ENCODE peak calls at places on chromosomes 1 and 21, in nine cellular contexts. One of them, this sample, is unnamed.

GRCh38 chr1:145983206-145983675 is 13.1 kb downstream of the TXNIP start:
- DNase-seq in adrenal gland: no peak
- DNase-seq in cardiac muscle cell: no peak
- DNase-seq in NCI-H446 treated with DMSO at 0.1 percent for 48 hours: no peak
- DNase-seq in effector memory CD4-positive, alpha-beta T cell: no peak
- DNase-seq in stimulated activated CD4-positive, alpha-beta T cell treated with anti-CD3 and anti-CD28 coated beads, Interleukin-1b, Interleukin-23, amount 100 ng/mL, for 24 hours: no peak
- DNase-seq in MCF 10A: no peak
- DNase-seq in GM04503: no peak
- DNase-seq in SJSA1: no peak
- DNase-seq in this sample: no peak

GRCh38 chr1:74780600-74780999 is 47.6 kb downstream of the TYW3 start:
- DNase-seq in adrenal gland: no peak
- DNase-seq in cardiac muscle cell: no peak
- DNase-seq in NCI-H446 treated with DMSO at 0.1 percent for 48 hours: no peak
- DNase-seq in effector memory CD4-positive, alpha-beta T cell: no peak
- DNase-seq in stimulated activated CD4-positive, alpha-beta T cell treated with anti-CD3 and anti-CD28 coated beads, Interleukin-1b, Interleukin-23, amount 100 ng/mL, for 24 hours: no peak
- DNase-seq in MCF 10A: no peak
- DNase-seq in GM04503: no peak
- DNase-seq in SJSA1: no peak
- DNase-seq in this sample: no peak

GRCh38 chr1:237795558-237795957 is 95.2 kb downstream of the ZP4 start:
- DNase-seq in adrenal gland: no peak
- DNase-seq in cardiac muscle cell: no peak
- DNase-seq in NCI-H446 treated with DMSO at 0.1 percent for 48 hours: no peak
- DNase-seq in effector memory CD4-positive, alpha-beta T cell: no peak
- DNase-seq in stimulated activated CD4-positive, alpha-beta T cell treated with anti-CD3 and anti-CD28 coated beads, Interleukin-1b, Interleukin-23, amount 100 ng/mL, for 24 hours: no peak
- DNase-seq in MCF 10A: no peak
- DNase-seq in GM04503: no peak
- DNase-seq in SJSA1: no peak
- DNase-seq in this sample: no peak

GRCh38 chr1:1434131-1434811 is 1.2 kb upstream of the VWA1 start:
- DNase-seq in adrenal gland: peak; percentile 47
- DNase-seq in cardiac muscle cell: peak; percentile 52
- DNase-seq in NCI-H446 treated with DMSO at 0.1 percent for 48 hours: peak; percentile 17
- DNase-seq in effector memory CD4-positive, alpha-beta T cell: no peak
- DNase-seq in stimulated activated CD4-positive, alpha-beta T cell treated with anti-CD3 and anti-CD28 coated beads, Interleukin-1b, Interleukin-23, amount 100 ng/mL, for 24 hours: no peak
- DNase-seq in MCF 10A: no peak
- DNase-seq in GM04503: no peak
- DNase-seq in SJSA1: no peak
- DNase-seq in this sample: no peak

GRCh38 chr1:97243973-97244560 is 522.5 kb downstream of the PTBP2 start:
- DNase-seq in adrenal gland: no peak
- DNase-seq in cardiac muscle cell: peak; percentile 34
- DNase-seq in NCI-H446 treated with DMSO at 0.1 percent for 48 hours: peak; percentile 34
- DNase-seq in effector memory CD4-positive, alpha-beta T cell: no peak
- DNase-seq in stimulated activated CD4-positive, alpha-beta T cell treated with anti-CD3 and anti-CD28 coated beads, Interleukin-1b, Interleukin-23, amount 100 ng/mL, for 24 hours: no peak
- DNase-seq in MCF 10A: peak; percentile 35
- DNase-seq in GM04503: no peak
- DNase-seq in SJSA1: peak; percentile 3
- DNase-seq in this sample: no peak

GRCh38 chr21:28537371-28538079 is 455.2 kb downstream of the LTN1 start:
- DNase-seq in adrenal gland: no peak
- DNase-seq in cardiac muscle cell: no peak
- DNase-seq in NCI-H446 treated with DMSO at 0.1 percent for 48 hours: no peak
- DNase-seq in effector memory CD4-positive, alpha-beta T cell: no peak
- DNase-seq in stimulated activated CD4-positive, alpha-beta T cell treated with anti-CD3 and anti-CD28 coated beads, Interleukin-1b, Interleukin-23, amount 100 ng/mL, for 24 hours: no peak
- DNase-seq in MCF 10A: peak; percentile 31
- DNase-seq in GM04503: peak; percentile 96
- DNase-seq in SJSA1: peak; percentile 19
- DNase-seq in this sample: no peak

GRCh38 chr1:83102630-83103071 is 896.3 kb downstream of the TTLL7 start:
- DNase-seq in adrenal gland: no peak
- DNase-seq in cardiac muscle cell: peak; percentile 68
- DNase-seq in NCI-H446 treated with DMSO at 0.1 percent for 48 hours: no peak
- DNase-seq in effector memory CD4-positive, alpha-beta T cell: no peak
- DNase-seq in stimulated activated CD4-positive, alpha-beta T cell treated with anti-CD3 and anti-CD28 coated beads, Interleukin-1b, Interleukin-23, amount 100 ng/mL, for 24 hours: no peak
- DNase-seq in MCF 10A: no peak
- DNase-seq in GM04503: no peak
- DNase-seq in SJSA1: peak; percentile 48
- DNase-seq in this sample: no peak

GRCh38 chr1:245694476-245695195 is 539.9 kb downstream of the KIF26B start:
- DNase-seq in adrenal gland: no peak
- DNase-seq in cardiac muscle cell: no peak
- DNase-seq in NCI-H446 treated with DMSO at 0.1 percent for 48 hours: no peak
- DNase-seq in effector memory CD4-positive, alpha-beta T cell: no peak
- DNase-seq in stimulated activated CD4-positive, alpha-beta T cell treated with anti-CD3 and anti-CD28 coated beads, Interleukin-1b, Interleukin-23, amount 100 ng/mL, for 24 hours: no peak
- DNase-seq in MCF 10A: no peak
- DNase-seq in GM04503: no peak
- DNase-seq in SJSA1: no peak
- DNase-seq in this sample: no peak

GRCh38 chr1:116096013-116096618 is 15.1 kb upstream of the MAB21L3 start:
- DNase-seq in adrenal gland: no peak
- DNase-seq in cardiac muscle cell: no peak
- DNase-seq in NCI-H446 treated with DMSO at 0.1 percent for 48 hours: no peak
- DNase-seq in effector memory CD4-positive, alpha-beta T cell: no peak
- DNase-seq in stimulated activated CD4-positive, alpha-beta T cell treated with anti-CD3 and anti-CD28 coated beads, Interleukin-1b, Interleukin-23, amount 100 ng/mL, for 24 hours: no peak
- DNase-seq in MCF 10A: no peak
- DNase-seq in GM04503: no peak
- DNase-seq in SJSA1: no peak
- DNase-seq in this sample: no peak